ENCODE peak calls at places on chromosomes 7 and 10, in seven cellular contexts. F is GM23338, V is GM23248, E is MM.1S, S is SK-N-SH, B is hepatocyte, H is neural progenitor cell. C is an unnamed sample.

GRCh38 chr10:84539244-84539643 is 210.9 kb downstream of the CCSER2 start:
- DNase-seq in F (no peak), V (peak; percentile 89), E (no peak), S (no peak), B (no peak), H (no peak), C (no peak)

GRCh38 chr10:59090804-59091203 is 85.6 kb upstream of the PHYHIPL start:
- DNase-seq in F (no peak), V (no peak), E (no peak), S (no peak), B (no peak), H (no peak), C (no peak)

GRCh38 chr7:4025211-4025610 is 656.9 kb upstream of the FOXK1 start:
- DNase-seq in F (no peak), V (no peak), E (no peak), S (no peak), B (no peak), H (no peak), C (no peak)

GRCh38 chr10:132844069-132844809 is 58.3 kb upstream of the NKX6-2 start:
- DNase-seq in F (no peak), V (no peak), E (no peak), S (no peak), B (no peak), H (no peak), C (no peak)

GRCh38 chr7:22485189-22485588 is 14.8 kb downstream of the STEAP1B start:
- DNase-seq in F (no peak), V (peak; percentile 40), E (no peak), S (no peak), B (no peak), H (no peak), C (peak; percentile 47)

GRCh38 chr10:131896403-131896802 is 4.4 kb upstream of the PPP2R2D start:
- DNase-seq in F (no peak), V (no peak), E (no peak), S (no peak), B (no peak), H (no peak), C (no peak)

GRCh38 chr7:134515569-134516468 is 11.5 kb upstream of the AKR1B10 start:
- DNase-seq in F (no peak), V (peak; percentile 97), E (no peak), S (no peak), B (no peak), H (no peak), C (peak; percentile 99)

GRCh38 chr10:17585001-17585400 is 32.2 kb downstream of the HACD1 start:
- DNase-seq in F (no peak), V (no peak), E (no peak), S (no peak), B (no peak), H (no peak), C (no peak)

GRCh38 chr7:25726180-25726579 is 425.8 kb upstream of the NFE2L3 start:
- DNase-seq in F (peak; percentile 21), V (no peak), E (peak; percentile 14), S (no peak), B (no peak), H (peak; percentile 70), C (no peak)

GRCh38 chr7:12839508-12840153 is 152.2 kb downstream of the ARL4A start:
- DNase-seq in F (peak; percentile 79), V (no peak), E (no peak), S (no peak), B (peak; percentile 16), H (peak; percentile 76), C (peak; percentile 16)

DNA sequence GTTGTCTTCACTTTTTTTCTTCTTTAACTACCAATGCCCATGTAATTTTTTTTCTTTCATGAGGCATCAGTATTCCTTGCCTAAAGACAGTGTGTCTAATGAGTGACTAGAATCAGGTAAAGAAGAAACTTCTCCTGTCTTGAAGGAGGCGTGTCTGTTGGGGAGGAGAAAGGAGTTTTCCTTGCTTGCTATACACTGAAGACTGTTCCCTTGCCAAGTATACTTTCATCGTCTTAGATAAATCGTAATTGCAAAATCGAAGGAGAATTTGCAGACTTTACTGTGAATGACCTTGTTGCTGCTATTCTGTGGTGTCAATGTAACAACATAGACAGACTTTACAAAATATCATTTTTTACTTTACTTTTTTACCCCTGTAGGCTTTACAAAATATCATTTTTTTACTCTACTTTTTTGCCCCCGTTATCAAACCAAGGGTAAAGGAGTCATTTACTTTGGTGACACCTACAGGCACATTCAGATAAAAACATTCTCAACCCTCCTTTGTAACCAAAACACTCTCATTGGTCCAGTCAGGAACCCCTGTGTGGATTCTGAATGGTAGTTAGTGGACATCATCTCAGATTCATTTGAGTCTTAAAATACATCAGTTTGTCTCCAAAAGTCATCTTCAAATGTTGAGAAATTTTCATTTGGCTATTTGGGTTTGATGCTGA is 232.4 kb downstream of the AHR start:
- DNase-seq in F (peak; percentile 62), V (no peak), E (peak; percentile 25), S (no peak), B (no peak), H (peak; percentile 4), C (peak; percentile 36)
- TF ChIP-seq EZH2phosphoT487 in F (no peak), V (no peak), E (no peak), S (no peak), B (no peak), H (no peak), C (no peak)

GRCh38 chr10:48595533-48595932 is 9.3 kb downstream of the ARHGAP22 start:
- DNase-seq in F (no peak), V (no peak), E (no peak), S (no peak), B (no peak), H (peak; percentile 29), C (no peak)

GRCh38 chr10:48598936-48599829 is 5.7 kb downstream of the ARHGAP22 start:
- DNase-seq in F (no peak), V (no peak), E (no peak), S (no peak), B (no peak), H (no peak), C (no peak)

GRCh38 chr10:48600645-48601505 is 4.0 kb downstream of the ARHGAP22 start:
- DNase-seq in F (no peak), V (no peak), E (no peak), S (no peak), B (no peak), H (no peak), C (no peak)

GRCh38 chr10:48599830-48600134 is 5.1 kb downstream of the ARHGAP22 start:
- DNase-seq in F (no peak), V (peak; percentile 43), E (no peak), S (no peak), B (no peak), H (no peak), C (peak; percentile 44)

GRCh38 chr10:48598243-48598935 is 6.5 kb downstream of the ARHGAP22 start:
- DNase-seq in F (no peak), V (no peak), E (no peak), S (no peak), B (no peak), H (no peak), C (no peak)
- TF ChIP-seq EZH2phosphoT487 in F (no peak), V (no peak), E (no peak), S (no peak), B (no peak), H (no peak), C (no peak)

GRCh38 chr7:122438492-122438891 is 133.9 kb upstream of the FEZF1 start:
- DNase-seq in F (peak; percentile 29), V (no peak), E (no peak), S (no peak), B (no peak), H (peak; percentile 54), C (no peak)
- TF ChIP-seq EZH2phosphoT487 in F (no peak), V (no peak), E (no peak), S (no peak), B (no peak), H (no peak), C (no peak)

GRCh38 chr7:129188892-129189660 is 643 bp downstream of the SMO start:
- DNase-seq in F (peak; percentile 53), V (peak; percentile 68), E (no peak), S (peak; percentile 89), B (peak; percentile 60), H (peak; percentile 60), C (no peak)
- TF ChIP-seq EZH2phosphoT487 in F (no peak), V (no peak), E (no peak), S (no peak), B (no peak), H (no peak), C (no peak)

GRCh38 chr7:36777062-36777461 is 52.8 kb upstream of the AOAH start:
- DNase-seq in F (no peak), V (no peak), E (no peak), S (no peak), B (no peak), H (no peak), C (no peak)

GRCh38 chr7:36775673-36776072 is 51.4 kb upstream of the AOAH start:
- DNase-seq in F (no peak), V (no peak), E (no peak), S (no peak), B (no peak), H (no peak), C (no peak)

GRCh38 chr7:36777855-36778254 is 53.6 kb upstream of the AOAH start:
- DNase-seq in F (no peak), V (no peak), E (no peak), S (no peak), B (no peak), H (no peak), C (no peak)

DNA sequence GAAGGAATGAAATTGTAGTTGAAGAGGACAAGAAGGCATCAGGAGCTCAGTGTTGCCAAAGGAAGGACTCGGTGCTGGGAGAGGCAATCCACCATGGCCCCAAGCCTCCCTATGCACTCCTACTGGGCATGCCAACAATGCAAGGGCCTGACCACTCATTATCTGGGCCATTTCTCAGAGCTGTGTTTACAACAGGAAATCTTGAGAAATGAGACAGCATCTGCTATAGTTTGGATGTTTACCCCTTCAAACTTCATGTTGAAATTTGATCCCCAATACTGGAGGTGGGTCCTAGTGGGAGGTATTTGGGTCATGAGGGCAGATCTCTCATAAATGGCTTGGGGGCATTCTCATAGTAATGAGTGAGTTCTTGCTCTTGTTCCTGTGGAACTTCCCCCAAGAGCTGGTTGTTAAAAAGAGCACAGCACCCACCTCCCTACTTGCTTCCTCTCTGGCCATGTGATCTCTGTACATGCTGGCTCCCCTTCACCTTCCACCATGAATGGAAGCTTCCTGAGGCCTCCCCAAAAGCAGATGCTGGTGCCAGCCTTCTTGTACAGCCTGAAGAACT is 50.9 kb upstream of the AOAH start:
- DNase-seq in F (no peak), V (no peak), E (no peak), S (no peak), B (no peak), H (no peak), C (no peak)
- TF ChIP-seq EZH2phosphoT487 in F (no peak), V (no peak), E (no peak), S (no peak), B (no peak), H (no peak), C (no peak)

GRCh38 chr10:119162121-119162520 is 3.4 kb downstream of the SFXN4 start:
- DNase-seq in F (no peak), V (no peak), E (no peak), S (no peak), B (no peak), H (no peak), C (no peak)
- TF ChIP-seq EZH2phosphoT487 in F (no peak), V (no peak), E (no peak), S (no peak), B (no peak), H (no peak), C (no peak)

C was measured in PC-3.